ENCODE peak calls at places on chromosome 20, in seven cellular contexts. W, O, M, U, A, D and T are unnamed samples.

GRCh38 chr20:1415667-1416468 is 23.0 kb upstream of the FKBP1A start:
- DNase-seq in A (peak), D (peak), O (peak), W (no peak), U (no peak), M (no peak), T (peak)

GRCh38 chr20:8624046-8624445 is 444.8 kb upstream of the PLCB4 start:
- DNase-seq in M (no peak), O (no peak), A (no peak), W (no peak), U (no peak), D (no peak), T (no peak)

GRCh38 chr20:42276718-42277117 is 658.5 kb upstream of the CHD6 start:
- DNase-seq in W (no peak), O (no peak), U (no peak), M (no peak), D (peak), A (no peak), T (no peak)

GRCh38 chr20:46401478-46401860 is 4.9 kb downstream of the ELMO2 start:
- DNase-seq in D (no peak), O (no peak), M (no peak), A (no peak), W (no peak), U (no peak), T (peak)

GRCh38 chr20:47282864-47283263 is 73.6 kb downstream of the ZMYND8 start:
- DNase-seq in U (no peak), M (no peak), D (no peak), W (no peak), O (no peak), A (no peak), T (no peak)

GRCh38 chr20:35601021-35601973 is 14.3 kb upstream of the SPAG4 start:
- DNase-seq in O (peak), U (peak), A (peak), D (peak), M (peak), W (peak), T (peak)

GRCh38 chr20:57157106-57157691 is 109.2 kb downstream of the BMP7 start:
- DNase-seq in W (no peak), M (no peak), A (no peak), D (no peak), O (no peak), U (no peak), T (no peak)

GRCh38 chr20:63409066-63409833 is 48.1 kb upstream of the CHRNA4 start:
- DNase-seq in O (no peak), A (no peak), M (peak), W (peak), D (peak), U (no peak), T (no peak)

GRCh38 chr20:20205862-20206236 is 153.5 kb downstream of the CFAP61 start:
- DNase-seq in A (no peak), D (no peak), M (no peak), W (no peak), O (no peak), U (no peak), T (no peak)

GRCh38 chr20:14384411-14384810 is 47.0 kb upstream of the FLRT3 start:
- DNase-seq in A (no peak), M (no peak), W (no peak), O (peak), U (no peak), D (no peak), T (peak)

GRCh38 chr20:330233-331149 is 5.1 kb downstream of the SOX12 start:
- DNase-seq in M (peak), W (peak), D (peak), A (peak), U (peak), O (peak), T (peak)

GRCh38 chr20:22962567-22963439 is 72.3 kb upstream of the SSTR4 start:
- DNase-seq in M (no peak), O (no peak), D (no peak), W (no peak), U (no peak), A (no peak), T (no peak)

GRCh38 chr20:58150772-58151171 is 77.7 kb downstream of the ANKRD60 start:
- DNase-seq in D (peak), A (no peak), M (peak), U (peak), O (no peak), W (peak), T (no peak)

GRCh38 chr20:58852559-58853271 is at the start of gene GNAS:
- DNase-seq in U (peak), M (peak), O (peak), W (peak), A (peak), D (peak), T (peak)

GRCh38 chr20:56995635-56996075 is 270.8 kb downstream of the BMP7 start:
- DNase-seq in D (peak), W (peak), U (peak), M (peak), A (peak), O (no peak), T (no peak)

GRCh38 chr20:990293-990959 is 11.7 kb downstream of the RSPO4 start:
- DNase-seq in D (no peak), W (no peak), M (no peak), A (no peak), U (no peak), O (no peak), T (no peak)

DNA sequence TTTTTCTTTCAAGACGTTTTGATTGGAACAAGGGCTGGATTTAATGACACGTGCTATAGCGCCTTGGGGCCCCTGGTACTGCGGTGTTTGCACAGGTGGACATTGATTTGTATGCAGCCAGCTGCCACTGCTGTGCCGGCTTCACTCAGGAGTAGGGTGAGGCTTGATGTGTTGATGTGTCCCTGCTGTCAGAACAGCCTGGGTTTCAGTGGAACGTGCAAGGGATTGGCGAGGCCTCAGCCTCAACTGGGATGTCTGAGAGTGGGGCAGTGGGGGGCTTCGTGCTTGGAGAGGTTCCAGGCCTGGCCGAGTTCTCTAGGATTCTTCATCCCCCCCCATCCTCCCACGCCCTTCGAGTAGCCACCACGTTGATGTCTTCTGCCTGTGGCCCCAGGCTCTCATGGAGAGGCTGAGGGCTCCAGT is 23.0 kb downstream of the PYGB start:
- DNase-seq in W (peak), A (no peak), D (no peak), U (no peak), M (peak), O (no peak), T (no peak)
- H3K23ac ChIP-seq in W (no peak), A (no peak), D (no peak), U (no peak), M (no peak), O (no peak), T (no peak)

GRCh38 chr20:40961686-40962640 is 66.7 kb upstream of the TOP1 start:
- DNase-seq in D (no peak), U (no peak), O (peak), M (no peak), A (no peak), W (peak), T (no peak)

GRCh38 chr20:40960521-40960956 is 68.1 kb upstream of the TOP1 start:
- DNase-seq in U (no peak), O (no peak), M (peak), A (no peak), D (no peak), W (peak), T (no peak)

GRCh38 chr20:40963505-40963845 is 65.1 kb upstream of the TOP1 start:
- DNase-seq in M (no peak), U (no peak), O (no peak), A (no peak), W (peak), D (no peak), T (no peak)

GRCh38 chr20:40961176-40961575 is 67.4 kb upstream of the TOP1 start:
- DNase-seq in A (no peak), W (peak), M (peak), D (no peak), U (no peak), O (no peak), T (no peak)

GRCh38 chr20:40962733-40963504 is 65.7 kb upstream of the TOP1 start:
- DNase-seq in W (peak), M (peak), U (peak), O (peak), A (peak), D (peak), T (peak)
- H3K4me2 ChIP-seq in W (no peak), M (no peak), U (no peak), O (no peak), A (no peak), D (no peak), T (no peak)

DNA sequence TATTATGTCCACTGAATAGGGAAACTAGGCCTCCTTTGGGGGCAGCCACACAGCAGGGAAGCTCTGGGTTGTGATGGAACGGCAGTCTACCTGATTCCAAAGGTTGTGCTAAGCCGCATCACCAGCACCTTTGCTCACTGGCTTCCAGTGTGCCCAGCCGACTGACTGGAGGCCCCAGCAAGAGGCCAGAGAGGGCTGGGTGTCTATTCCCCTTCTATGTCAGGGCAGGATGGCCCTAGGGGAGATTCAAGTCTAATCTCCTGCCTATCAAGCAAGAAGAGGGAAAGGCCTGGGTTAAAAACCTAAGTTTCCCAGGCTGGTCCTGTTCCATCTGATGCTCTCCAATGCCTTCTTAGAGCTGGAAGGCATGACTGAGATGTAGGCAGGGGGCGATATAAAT is 53.6 kb downstream of the JPH2 start:
- DNase-seq in W (no peak), U (no peak), O (no peak), M (no peak), D (no peak), A (no peak), T (no peak)
- H3K23ac ChIP-seq in W (no peak), U (no peak), O (no peak), M (no peak), D (no peak), A (no peak), T (no peak)

GRCh38 chr20:49461894-49462293 is 20.6 kb downstream of the KCNB1 start:
- DNase-seq in W (no peak), D (no peak), A (no peak), M (no peak), O (no peak), U (no peak), T (no peak)
- H3K4me2 ChIP-seq in W (no peak), D (no peak), A (no peak), M (no peak), O (no peak), U (no peak), T (no peak)

DNA sequence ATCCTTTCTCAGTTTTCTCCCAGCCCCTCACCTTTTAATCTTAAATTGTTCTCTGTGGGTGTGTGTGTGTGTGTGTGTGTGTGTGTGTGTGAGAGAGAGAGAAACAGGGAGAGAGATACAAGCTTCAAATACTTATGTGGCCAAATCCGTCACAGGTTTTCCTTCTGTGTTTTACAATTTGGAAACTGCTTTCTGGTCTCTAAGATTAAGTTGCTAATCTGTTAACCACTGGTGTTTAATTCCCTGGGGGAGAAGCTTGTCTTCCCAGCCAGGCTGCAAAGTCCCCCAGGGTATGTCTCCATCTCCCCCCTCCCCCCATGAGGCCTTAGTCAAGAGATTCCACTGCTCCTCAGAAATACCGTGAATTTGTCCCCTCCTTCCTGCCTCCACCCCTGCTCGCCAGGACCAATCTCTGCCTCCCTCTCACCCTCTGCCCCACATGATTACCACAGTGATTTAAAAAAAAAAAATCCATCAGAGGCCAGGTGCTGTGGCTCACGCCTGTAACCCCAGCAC is 49.0 kb downstream of the RIPOR3 start:
- DNase-seq in A (no peak), W (peak), M (no peak), D (peak), U (no peak), O (no peak), T (peak)
- H3K23ac ChIP-seq in A (no peak), W (no peak), M (no peak), D (no peak), U (no peak), O (peak), T (no peak)

GRCh38 chr20:53809728-53810365 is 216.2 kb upstream of the ZNF217 start:
- DNase-seq in A (no peak), D (no peak), O (no peak), M (no peak), W (no peak), U (no peak), T (no peak)
- H3K4me2 ChIP-seq in A (no peak), D (no peak), O (no peak), M (no peak), W (no peak), U (no peak), T (no peak)

GRCh38 chr20:50859161-50859560 is 64.3 kb downstream of the BCAS4 start:
- DNase-seq in A (no peak), U (no peak), D (no peak), O (no peak), M (no peak), W (no peak), T (no peak)
- H3K23ac ChIP-seq in A (no peak), U (no peak), D (no peak), O (no peak), M (no peak), W (no peak), T (no peak)